ENCODE peak calls at places on chromosomes 6 and 20, in six cellular contexts. One of them, this sample, is unnamed. For H3K36me3, the result is how much of the 10 kb centered on the place peaks cover.

GRCh38 chr6:89411019-89411268 is 1.1 kb downstream of the RRAGD start:
- DNase-seq in left lung: no peak
- DNase-seq in adrenal gland: no peak
- DNase-seq in CD8-positive, alpha-beta memory T cell: peak
- DNase-seq in heart left ventricle: no peak
- DNase-seq in bronchial epithelial cell: no peak
- DNase-seq in this sample: no peak

GRCh38 chr6:121482004-121482693 is 46.7 kb downstream of the GJA1 start:
- DNase-seq in left lung: no peak
- DNase-seq in adrenal gland: no peak
- DNase-seq in CD8-positive, alpha-beta memory T cell: no peak
- DNase-seq in heart left ventricle: no peak
- DNase-seq in bronchial epithelial cell: peak
- DNase-seq in this sample: no peak

GRCh38 chr6:17202526-17202925 is 78.6 kb upstream of the RBM24 start:
- DNase-seq in left lung: no peak
- DNase-seq in adrenal gland: no peak
- DNase-seq in CD8-positive, alpha-beta memory T cell: no peak
- DNase-seq in heart left ventricle: no peak
- DNase-seq in bronchial epithelial cell: no peak
- DNase-seq in this sample: peak

GRCh38 chr6:34563513-34563870 is 7.4 kb upstream of the SPDEF start:
- DNase-seq in left lung: no peak
- DNase-seq in adrenal gland: no peak
- DNase-seq in CD8-positive, alpha-beta memory T cell: no peak
- DNase-seq in heart left ventricle: no peak
- DNase-seq in bronchial epithelial cell: no peak
- DNase-seq in this sample: no peak

GRCh38 chr20:44022464-44022863 is 107.8 kb downstream of the TOX2 start:
- DNase-seq in left lung: no peak
- DNase-seq in adrenal gland: no peak
- DNase-seq in CD8-positive, alpha-beta memory T cell: no peak
- DNase-seq in heart left ventricle: no peak
- DNase-seq in bronchial epithelial cell: no peak
- DNase-seq in this sample: no peak

GRCh38 chr6:16140607-16141006 is 11.7 kb downstream of the MYLIP start:
- DNase-seq in left lung: no peak
- DNase-seq in adrenal gland: no peak
- DNase-seq in CD8-positive, alpha-beta memory T cell: no peak
- DNase-seq in heart left ventricle: no peak
- DNase-seq in bronchial epithelial cell: no peak
- DNase-seq in this sample: no peak

GRCh38 chr6:136761227-136761922 is 30.9 kb downstream of the MAP3K5 start:
- DNase-seq in left lung: no peak
- DNase-seq in adrenal gland: no peak
- DNase-seq in CD8-positive, alpha-beta memory T cell: no peak
- DNase-seq in heart left ventricle: no peak
- DNase-seq in bronchial epithelial cell: no peak
- DNase-seq in this sample: peak

GRCh38 chr6:157273756-157274088 is 49.6 kb downstream of the TMEM242 start:
- DNase-seq in left lung: peak
- DNase-seq in adrenal gland: no peak
- DNase-seq in CD8-positive, alpha-beta memory T cell: peak
- DNase-seq in heart left ventricle: peak
- DNase-seq in bronchial epithelial cell: peak
- DNase-seq in this sample: peak

GRCh38 chr6:32113386-32114352 is 4.5 kb upstream of the TNXB start:
- DNase-seq in left lung: no peak
- DNase-seq in adrenal gland: peak
- DNase-seq in CD8-positive, alpha-beta memory T cell: no peak
- DNase-seq in heart left ventricle: peak
- DNase-seq in bronchial epithelial cell: no peak
- DNase-seq in this sample: peak

GRCh38 chr6:33664506-33665057 is 43.5 kb downstream of the ITPR3 start:
- DNase-seq in left lung: no peak
- DNase-seq in adrenal gland: no peak
- DNase-seq in CD8-positive, alpha-beta memory T cell: no peak
- DNase-seq in heart left ventricle: no peak
- DNase-seq in bronchial epithelial cell: no peak
- DNase-seq in this sample: no peak

GRCh38 chr6:83976037-83976755 is 57.4 kb upstream of the MRAP2 start:
- DNase-seq in left lung: no peak
- DNase-seq in adrenal gland: no peak
- DNase-seq in CD8-positive, alpha-beta memory T cell: no peak
- DNase-seq in heart left ventricle: no peak
- DNase-seq in bronchial epithelial cell: peak
- DNase-seq in this sample: no peak

GRCh38 chr20:25511183-25511582 is 74.1 kb downstream of the NINL start:
- DNase-seq in left lung: no peak
- DNase-seq in adrenal gland: no peak
- DNase-seq in CD8-positive, alpha-beta memory T cell: no peak
- DNase-seq in heart left ventricle: no peak
- DNase-seq in bronchial epithelial cell: no peak
- DNase-seq in this sample: no peak

GRCh38 chr6:44127186-44128019 is at the start of the genes MRPL14 and TMEM63B:
- DNase-seq in left lung: peak
- DNase-seq in adrenal gland: peak
- DNase-seq in CD8-positive, alpha-beta memory T cell: peak
- DNase-seq in heart left ventricle: peak
- DNase-seq in bronchial epithelial cell: peak
- DNase-seq in this sample: peak

GRCh38 chr6:94953867-94954631 is 623.3 kb upstream of the MANEA start:
- DNase-seq in left lung: no peak
- DNase-seq in adrenal gland: no peak
- DNase-seq in CD8-positive, alpha-beta memory T cell: no peak
- DNase-seq in heart left ventricle: no peak
- DNase-seq in bronchial epithelial cell: no peak
- DNase-seq in this sample: no peak

GRCh38 chr6:149847943-149848267 is 16.3 kb downstream of the LRP11 start:
- DNase-seq in left lung: no peak
- DNase-seq in adrenal gland: no peak
- DNase-seq in CD8-positive, alpha-beta memory T cell: no peak
- DNase-seq in heart left ventricle: no peak
- DNase-seq in bronchial epithelial cell: no peak
- DNase-seq in this sample: no peak

GRCh38 chr6:122122202-122122601 is 277.2 kb upstream of the HSF2 start:
- DNase-seq in left lung: no peak
- DNase-seq in adrenal gland: no peak
- DNase-seq in CD8-positive, alpha-beta memory T cell: no peak
- DNase-seq in heart left ventricle: no peak
- DNase-seq in bronchial epithelial cell: no peak
- DNase-seq in this sample: no peak

GRCh38 chr6:99589290-99589672 is 17.4 kb upstream of the PRDM13 start:
- DNase-seq in left lung: peak
- DNase-seq in adrenal gland: no peak
- DNase-seq in CD8-positive, alpha-beta memory T cell: no peak
- DNase-seq in heart left ventricle: no peak
- DNase-seq in bronchial epithelial cell: no peak
- DNase-seq in this sample: peak

GRCh38 chr6:45538636-45539035 is 160.9 kb upstream of the SUPT3H start:
- DNase-seq in left lung: no peak
- DNase-seq in adrenal gland: no peak
- DNase-seq in CD8-positive, alpha-beta memory T cell: no peak
- DNase-seq in heart left ventricle: no peak
- DNase-seq in bronchial epithelial cell: no peak
- DNase-seq in this sample: peak

GRCh38 chr6:137259349-137259748 is 40.2 kb upstream of the IFNGR1 start:
- DNase-seq in left lung: no peak
- DNase-seq in adrenal gland: no peak
- DNase-seq in CD8-positive, alpha-beta memory T cell: no peak
- DNase-seq in heart left ventricle: no peak
- DNase-seq in bronchial epithelial cell: peak
- DNase-seq in this sample: no peak

GRCh38 chr6:133241901-133242760 is 974 bp downstream of the EYA4 start:
- DNase-seq in left lung: peak
- DNase-seq in adrenal gland: no peak
- DNase-seq in CD8-positive, alpha-beta memory T cell: no peak
- DNase-seq in heart left ventricle: peak
- DNase-seq in bronchial epithelial cell: peak
- DNase-seq in this sample: peak

GRCh38 chr6:125869427-125869826 is 78.7 kb downstream of the NCOA7 start:
- DNase-seq in left lung: no peak
- DNase-seq in adrenal gland: peak
- DNase-seq in CD8-positive, alpha-beta memory T cell: no peak
- DNase-seq in heart left ventricle: no peak
- DNase-seq in bronchial epithelial cell: no peak
- DNase-seq in this sample: no peak

GRCh38 chr6:17874753-17875152 is 112.7 kb downstream of the KIF13A start:
- DNase-seq in left lung: no peak
- DNase-seq in adrenal gland: no peak
- DNase-seq in CD8-positive, alpha-beta memory T cell: no peak
- DNase-seq in heart left ventricle: no peak
- DNase-seq in bronchial epithelial cell: no peak
- DNase-seq in this sample: no peak

GRCh38 chr6:26223677-26224546 is 136.7 kb downstream of the HFE start:
- DNase-seq in left lung: no peak
- DNase-seq in adrenal gland: peak
- DNase-seq in CD8-positive, alpha-beta memory T cell: peak
- DNase-seq in heart left ventricle: peak
- DNase-seq in bronchial epithelial cell: peak
- DNase-seq in this sample: peak

GRCh38 chr20:56793916-56794315 is 164.8 kb downstream of the TFAP2C start:
- DNase-seq in left lung: no peak
- DNase-seq in adrenal gland: no peak
- DNase-seq in CD8-positive, alpha-beta memory T cell: no peak
- DNase-seq in heart left ventricle: no peak
- DNase-seq in bronchial epithelial cell: no peak
- DNase-seq in this sample: no peak

GRCh38 chr6:20693466-20694063 is 159.3 kb downstream of the CDKAL1 start:
- DNase-seq in left lung: no peak
- DNase-seq in adrenal gland: no peak
- DNase-seq in CD8-positive, alpha-beta memory T cell: no peak
- DNase-seq in heart left ventricle: no peak
- DNase-seq in bronchial epithelial cell: peak
- DNase-seq in this sample: no peak

GRCh38 chr6:32337166-32337805 is 34.4 kb downstream of the TSBP1 start:
- DNase-seq in left lung: no peak
- DNase-seq in adrenal gland: no peak
- DNase-seq in CD8-positive, alpha-beta memory T cell: no peak
- DNase-seq in heart left ventricle: no peak
- DNase-seq in bronchial epithelial cell: no peak
- DNase-seq in this sample: no peak

GRCh38 chr6:127342296-127342945 is 988 bp downstream of the ECHDC1 start:
- DNase-seq in left lung: no peak
- DNase-seq in adrenal gland: no peak
- DNase-seq in CD8-positive, alpha-beta memory T cell: no peak
- DNase-seq in heart left ventricle: no peak
- DNase-seq in bronchial epithelial cell: peak
- DNase-seq in this sample: peak

GRCh38 chr20:2217857-2218529 is 77.8 kb upstream of the TGM3 start:
- DNase-seq in left lung: no peak
- DNase-seq in adrenal gland: peak
- DNase-seq in CD8-positive, alpha-beta memory T cell: no peak
- DNase-seq in heart left ventricle: no peak
- DNase-seq in bronchial epithelial cell: no peak
- DNase-seq in this sample: no peak

DNA sequence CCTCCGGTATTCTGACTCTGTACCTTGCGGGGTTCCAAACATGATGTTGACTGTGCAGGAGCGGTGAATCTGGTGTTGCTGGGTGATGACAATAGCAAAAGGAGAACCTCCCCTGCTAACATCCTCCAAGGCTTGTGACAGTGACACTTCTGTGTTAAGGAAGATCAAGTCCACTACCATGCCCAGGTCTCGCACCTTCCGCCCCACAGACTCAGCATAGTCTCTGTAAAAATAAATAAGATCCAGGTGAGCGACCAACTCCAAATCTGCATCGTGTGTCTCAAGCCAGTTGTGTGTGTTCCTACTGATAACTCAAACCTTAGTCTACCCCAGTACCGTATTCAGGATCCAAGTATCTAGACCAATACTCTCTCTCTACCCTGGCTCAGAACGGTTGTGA is 24.8 kb downstream of the NCOA5 start:
- DNase-seq in left lung: no peak
- DNase-seq in adrenal gland: no peak
- DNase-seq in CD8-positive, alpha-beta memory T cell: no peak
- DNase-seq in heart left ventricle: no peak
- DNase-seq in bronchial epithelial cell: no peak
- DNase-seq in this sample: no peak
- H3K36me3 ChIP-seq in left lung: under half
- H3K36me3 ChIP-seq in adrenal gland: under half
- H3K36me3 ChIP-seq in CD8-positive, alpha-beta memory T cell: half or more
- H3K36me3 ChIP-seq in heart left ventricle: half or more
- H3K36me3 ChIP-seq in bronchial epithelial cell: under half
- H3K36me3 ChIP-seq in this sample: half or more

DNA sequence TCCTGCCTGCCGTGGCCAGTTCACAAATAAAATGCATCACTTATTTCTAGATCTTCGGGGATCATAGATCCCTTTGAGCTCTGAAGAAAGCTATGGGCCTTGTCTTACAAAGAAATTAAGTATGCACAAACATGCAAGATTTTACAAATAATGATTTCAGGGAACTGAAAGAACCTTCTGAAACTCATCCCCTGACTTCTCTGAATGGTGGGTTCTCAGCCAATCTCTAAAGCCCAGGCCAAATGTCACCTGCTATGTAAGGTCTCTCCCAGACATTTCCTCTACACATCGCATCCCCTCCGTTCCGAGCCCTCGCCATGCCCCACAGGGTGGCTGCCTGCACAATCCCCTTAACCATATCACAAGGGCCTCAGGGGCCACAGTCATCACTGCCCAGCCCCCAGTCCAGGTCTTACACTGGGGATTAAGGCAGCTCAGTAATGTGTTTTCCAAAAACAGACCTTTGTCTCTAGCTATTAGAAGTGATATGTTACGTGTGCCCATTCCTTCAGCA is 16.1 kb upstream of the ANKRD60 start:
- DNase-seq in left lung: no peak
- DNase-seq in adrenal gland: no peak
- DNase-seq in CD8-positive, alpha-beta memory T cell: no peak
- DNase-seq in heart left ventricle: no peak
- DNase-seq in bronchial epithelial cell: no peak
- DNase-seq in this sample: no peak
- H3K36me3 ChIP-seq in left lung: under half
- H3K36me3 ChIP-seq in adrenal gland: under half
- H3K36me3 ChIP-seq in CD8-positive, alpha-beta memory T cell: under half
- H3K36me3 ChIP-seq in heart left ventricle: under half
- H3K36me3 ChIP-seq in bronchial epithelial cell: under half
- H3K36me3 ChIP-seq in this sample: under half

GRCh38 chr6:37285861-37286311 is 27.9 kb upstream of the TMEM217 start:
- DNase-seq in left lung: no peak
- DNase-seq in adrenal gland: no peak
- DNase-seq in CD8-positive, alpha-beta memory T cell: no peak
- DNase-seq in heart left ventricle: no peak
- DNase-seq in bronchial epithelial cell: no peak
- DNase-seq in this sample: no peak
- H3K36me3 ChIP-seq in left lung: under half
- H3K36me3 ChIP-seq in adrenal gland: under half
- H3K36me3 ChIP-seq in CD8-positive, alpha-beta memory T cell: under half
- H3K36me3 ChIP-seq in heart left ventricle: under half
- H3K36me3 ChIP-seq in bronchial epithelial cell: under half
- H3K36me3 ChIP-seq in this sample: under half

DNA sequence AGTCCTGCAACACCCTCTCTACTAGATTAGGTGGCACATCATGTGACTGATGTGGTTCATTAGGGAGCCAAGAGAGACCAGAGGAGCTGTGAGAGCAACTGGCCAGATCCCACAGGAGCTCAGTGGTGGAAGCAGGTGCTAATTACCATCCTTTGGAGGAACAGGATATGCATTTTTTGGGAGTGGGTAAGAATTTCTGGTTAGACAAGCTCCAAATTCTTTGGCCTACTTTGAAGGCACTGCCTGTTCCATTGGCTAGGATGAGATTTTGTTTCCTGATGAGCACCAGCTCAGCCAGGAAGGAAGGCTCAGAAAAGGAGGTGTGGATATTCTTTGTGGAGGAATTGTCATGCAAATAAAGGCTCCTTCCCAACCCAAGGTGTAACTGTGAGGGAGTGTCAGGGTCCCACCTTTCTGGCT is 130.3 kb upstream of the BMP2 start:
- DNase-seq in left lung: no peak
- DNase-seq in adrenal gland: no peak
- DNase-seq in CD8-positive, alpha-beta memory T cell: no peak
- DNase-seq in heart left ventricle: no peak
- DNase-seq in bronchial epithelial cell: no peak
- DNase-seq in this sample: peak
- H3K36me3 ChIP-seq in left lung: under half
- H3K36me3 ChIP-seq in adrenal gland: under half
- H3K36me3 ChIP-seq in CD8-positive, alpha-beta memory T cell: under half
- H3K36me3 ChIP-seq in heart left ventricle: under half
- H3K36me3 ChIP-seq in bronchial epithelial cell: under half
- H3K36me3 ChIP-seq in this sample: under half

This sample was measured in SJCRH30.